ENCODE peak calls at places on chromosomes 4 and X, in four cellular contexts. Z, O, M and X are unnamed samples.

GRCh38 chrX:80430826-80431501 is 10.7 kb downstream of the TENT5D start:
- DNase-seq in Z (no peak), M (no peak), O (no peak), X (no peak)

GRCh38 chr4:41385486-41385885 is 128.8 kb downstream of the UCHL1 start:
- DNase-seq in M (no peak), O (no peak), Z (no peak), X (no peak)

GRCh38 chr4:125519376-125520171 is 204.8 kb downstream of the FAT4 start:
- DNase-seq in M (no peak), Z (no peak), O (no peak), X (no peak)

GRCh38 chr4:118352843-118353373 is at the start of gene PRSS12:
- DNase-seq in M (peak), Z (no peak), O (peak), X (peak)

GRCh38 chrX:119945481-119945880 is 1.9 kb upstream of the NKAP start:
- DNase-seq in Z (no peak), M (no peak), O (no peak), X (no peak)

GRCh38 chr4:107835409-107835808 is 10.7 kb downstream of the SGMS2 start:
- DNase-seq in M (peak), O (no peak), Z (no peak), X (no peak)

GRCh38 chr4:69124941-69125340 is 28.7 kb downstream of the UGT2B7 start:
- DNase-seq in O (no peak), Z (no peak), M (no peak), X (no peak)

GRCh38 chrX:3181846-3182245 is 140.6 kb downstream of the ARSF start:
- DNase-seq in M (no peak), O (no peak), Z (no peak), X (no peak)

GRCh38 chr4:54318904-54319303 is 89.8 kb downstream of the PDGFRA start:
- DNase-seq in O (no peak), Z (peak), M (peak), X (peak)

GRCh38 chr4:47639531-47639930 is 154.5 kb downstream of the ATP10D start:
- DNase-seq in M (peak), O (no peak), Z (no peak), X (no peak)

GRCh38 chr4:25421819-25422511 is 44.9 kb downstream of the ANAPC4 start:
- DNase-seq in M (no peak), Z (no peak), O (no peak), X (no peak)

GRCh38 chr4:73964862-73965611 is 16.8 kb downstream of the PF4 start:
- DNase-seq in M (no peak), O (no peak), Z (no peak), X (no peak)

GRCh38 chr4:145907827-145908226 is 30.8 kb downstream of the ZNF827 start:
- DNase-seq in O (no peak), M (peak), Z (no peak), X (no peak)

GRCh38 chr4:77225022-77225421 is 68.0 kb downstream of the CCNG2 start:
- DNase-seq in M (no peak), Z (no peak), O (no peak), X (no peak)

GRCh38 chr4:151169223-151169622 is 69.8 kb downstream of the RPS3A start:
- DNase-seq in Z (peak), M (peak), O (peak), X (peak)

GRCh38 chr4:145760961-145761929 is 81.3 kb downstream of the C4orf51 start:
- DNase-seq in O (no peak), M (no peak), Z (no peak), X (no peak)

GRCh38 chr4:80219301-80220025 is 22.2 kb downstream of the PRDM8 start:
- DNase-seq in M (peak), Z (no peak), O (no peak), X (no peak)

GRCh38 chr4:3361406-3361805 is 68.6 kb downstream of the RGS12 start:
- DNase-seq in M (no peak), O (no peak), Z (no peak), X (no peak)

GRCh38 chrX:34426334-34426733 is 230.8 kb downstream of the TMEM47 start:
- DNase-seq in O (no peak), M (no peak), Z (no peak), X (no peak)

GRCh38 chr4:47933798-47934197 is 19.4 kb upstream of the NFXL1 start:
- DNase-seq in Z (no peak), O (no peak), M (peak), X (peak)

GRCh38 chrX:106919932-106920452 is at the start of gene CLDN2:
- DNase-seq in Z (peak), O (no peak), M (no peak), X (no peak)

GRCh38 chr4:37949636-37950426 is 10.4 kb upstream of the PTTG2 start:
- DNase-seq in Z (no peak), O (no peak), M (no peak), X (no peak)

GRCh38 chr4:185838514-185839203 is 26.7 kb upstream of the SORBS2 start:
- DNase-seq in Z (no peak), O (no peak), M (peak), X (no peak)

GRCh38 chr4:139975830-139976272 is 178.1 kb downstream of the MAML3 start:
- DNase-seq in O (no peak), Z (no peak), M (peak), X (no peak)

GRCh38 chr4:17027495-17027894 is 129.1 kb upstream of the LDB2 start:
- DNase-seq in M (peak), Z (peak), O (no peak), X (no peak)

GRCh38 chrX:67582436-67582835 is 38.6 kb downstream of the AR start:
- DNase-seq in O (no peak), Z (no peak), M (no peak), X (no peak)

GRCh38 chr4:56768772-56769171 is 52.7 kb downstream of the SPINK2 start:
- DNase-seq in Z (no peak), O (no peak), M (no peak), X (no peak)

GRCh38 chr4:67396008-67396407 is 149.3 kb downstream of the CENPC start:
- DNase-seq in Z (no peak), O (no peak), M (no peak), X (no peak)

GRCh38 chr4:54102747-54103146 is 2.8 kb downstream of the GSX2 start:
- DNase-seq in M (no peak), Z (no peak), O (no peak), X (no peak)

GRCh38 chrX:12946838-12947544 is 27.9 kb upstream of the TMSB4X start:
- DNase-seq in O (peak), M (peak), Z (peak), X (peak)

GRCh38 chr4:15778742-15779231 is 659 bp downstream of the CD38 start:
- DNase-seq in Z (no peak), M (no peak), O (no peak), X (no peak)

GRCh38 chr4:44660396-44660795 is 9.0 kb upstream of the YIPF7 start:
- DNase-seq in M (no peak), Z (no peak), O (no peak), X (no peak)

GRCh38 chr4:67918428-67918827 is 34.6 kb upstream of the TMPRSS11D start:
- DNase-seq in O (no peak), M (no peak), Z (no peak), X (peak)

GRCh38 chr4:172727631-172728030 is 441.0 kb upstream of the GALNT7 start:
- DNase-seq in Z (no peak), O (no peak), M (no peak), X (no peak)